ENCODE peak calls at places on chromosomes 5 and 9, in seven cellular contexts. W is aorta, N is activated T-cell treated with anti-CD3 and anti-CD28 coated beads for 24 hours, H is ACHN, D is GM23338, V is smooth muscle cell of the brain vasculature, R is ELR. B is an unnamed sample.

GRCh38 chr5:152462021-152462721 is 57.1 kb upstream of the NMUR2 start:
- DNase-seq in H (no peak), W (no peak), N (no peak), R (no peak), V (no peak), D (no peak), B (peak)

GRCh38 chr9:137295313-137296213 is 6.5 kb downstream of the NRARP start:
- DNase-seq in R (peak), D (peak), W (no peak), H (peak), V (no peak), N (peak), B (no peak)

GRCh38 chr5:94969174-94969573 is 315.7 kb downstream of the MCTP1 start:
- DNase-seq in D (peak), W (no peak), R (peak), V (peak), H (peak), N (no peak), B (peak)

GRCh38 chr5:67577424-67577823 is 380.8 kb upstream of the CD180 start:
- DNase-seq in D (no peak), R (peak), W (no peak), H (no peak), N (no peak), V (no peak), B (peak)

GRCh38 chr9:93112864-93113389 is 16.9 kb downstream of the CARD19 start:
- DNase-seq in H (no peak), R (no peak), V (no peak), D (no peak), N (no peak), W (peak), B (no peak)

GRCh38 chr5:60417500-60418181 is 282.3 kb downstream of the DEPDC1B start:
- DNase-seq in R (no peak), W (no peak), V (no peak), D (no peak), H (no peak), N (no peak), B (no peak)

GRCh38 chr5:17203329-17204132 is 13.9 kb upstream of the BASP1 start:
- DNase-seq in N (no peak), W (no peak), R (peak), D (peak), V (no peak), H (peak), B (peak)

GRCh38 chr9:117696141-117696540 is 8.1 kb upstream of the TLR4 start:
- DNase-seq in V (no peak), R (no peak), H (no peak), D (no peak), N (no peak), W (no peak), B (no peak)

GRCh38 chr5:160395111-160395510 is 4.7 kb downstream of the FAM200C start:
- DNase-seq in D (no peak), H (no peak), R (no peak), N (no peak), V (no peak), W (no peak), B (no peak)

GRCh38 chr5:115386657-115387056 is 90.2 kb upstream of the CCDC112 start:
- DNase-seq in D (no peak), W (no peak), R (no peak), N (no peak), V (no peak), H (no peak), B (no peak)

GRCh38 chr9:121299467-121300282 is 31.7 kb downstream of the GSN start:
- DNase-seq in V (no peak), N (no peak), W (peak), R (peak), H (no peak), D (peak), B (no peak)

GRCh38 chr9:104009853-104010252 is 84.3 kb upstream of the SMC2 start:
- DNase-seq in R (peak), V (no peak), D (no peak), N (no peak), W (no peak), H (no peak), B (peak)

GRCh38 chr9:6884960-6885359 is 127.2 kb downstream of the KDM4C start:
- DNase-seq in V (no peak), R (no peak), D (no peak), N (no peak), W (no peak), H (no peak), B (no peak)

GRCh38 chr5:141881886-141882285 is 3.7 kb upstream of the PCDH1 start:
- DNase-seq in V (no peak), W (no peak), N (no peak), H (no peak), D (peak), R (no peak), B (no peak)

GRCh38 chr9:95268681-95269080 is 48.8 kb downstream of the FANCC start:
- DNase-seq in N (no peak), D (peak), W (no peak), V (no peak), R (peak), H (peak), B (peak)

GRCh38 chr9:68619056-68619455 is 78.4 kb upstream of the TMEM252 start:
- DNase-seq in N (no peak), D (no peak), V (no peak), R (no peak), H (no peak), W (no peak), B (no peak)

GRCh38 chr5:28408186-28408585 is 1369.8 kb upstream of the CDH9 start:
- DNase-seq in H (peak), W (no peak), V (no peak), R (peak), D (no peak), N (no peak), B (peak)

GRCh38 chr5:172093559-172093958 is 87.1 kb upstream of the FBXW11 start:
- DNase-seq in N (no peak), H (no peak), D (no peak), W (no peak), R (no peak), V (no peak), B (no peak)

B was measured in LHCN-M2.